ENCODE peak calls at places on chromosomes 5 and 9, in nine cellular contexts. One of them, this sample, is unnamed.

GRCh38 chr5:73215891-73216610 is 43.1 kb downstream of the TMEM174 start:
- DNase-seq in cardiac septum: no peak
- DNase-seq in GM12891: peak
- DNase-seq in NCI-H524: peak
- DNase-seq in naive thymus-derived CD8-positive, alpha-beta T cell: peak
- DNase-seq in NCI-H1105: peak
- DNase-seq in HEK293T: peak
- DNase-seq in GM18507: peak
- DNase-seq in RWPE2: no peak
- DNase-seq in this sample: peak

GRCh38 chr5:120615967-120616645 is 152.0 kb downstream of the PRR16 start:
- DNase-seq in cardiac septum: no peak
- DNase-seq in RWPE2: no peak
- DNase-seq in GM12891: no peak
- DNase-seq in NCI-H524: no peak
- DNase-seq in NCI-H1105: no peak
- DNase-seq in naive thymus-derived CD8-positive, alpha-beta T cell: no peak
- DNase-seq in GM18507: no peak
- DNase-seq in HEK293T: no peak
- DNase-seq in this sample: no peak

GRCh38 chr9:110049699-110050450 is 158.1 kb downstream of the C9orf152 start:
- DNase-seq in NCI-H524: no peak
- DNase-seq in GM12891: no peak
- DNase-seq in cardiac septum: no peak
- DNase-seq in GM18507: no peak
- DNase-seq in NCI-H1105: peak
- DNase-seq in naive thymus-derived CD8-positive, alpha-beta T cell: no peak
- DNase-seq in RWPE2: no peak
- DNase-seq in HEK293T: peak
- DNase-seq in this sample: no peak

GRCh38 chr5:105940181-105940580 is 1730.6 kb downstream of the EFNA5 start:
- DNase-seq in HEK293T: no peak
- DNase-seq in NCI-H524: no peak
- DNase-seq in GM18507: no peak
- DNase-seq in GM12891: no peak
- DNase-seq in cardiac septum: no peak
- DNase-seq in NCI-H1105: no peak
- DNase-seq in naive thymus-derived CD8-positive, alpha-beta T cell: no peak
- DNase-seq in RWPE2: no peak
- DNase-seq in this sample: no peak

GRCh38 chr9:136494531-136495215 is 11.8 kb upstream of the SEC16A start:
- DNase-seq in GM12891: no peak
- DNase-seq in HEK293T: no peak
- DNase-seq in cardiac septum: no peak
- DNase-seq in NCI-H524: no peak
- DNase-seq in GM18507: no peak
- DNase-seq in RWPE2: no peak
- DNase-seq in NCI-H1105: no peak
- DNase-seq in naive thymus-derived CD8-positive, alpha-beta T cell: no peak
- DNase-seq in this sample: no peak

GRCh38 chr9:27349681-27350080 is 52.7 kb upstream of the EQTN start:
- DNase-seq in cardiac septum: no peak
- DNase-seq in naive thymus-derived CD8-positive, alpha-beta T cell: no peak
- DNase-seq in NCI-H1105: no peak
- DNase-seq in HEK293T: no peak
- DNase-seq in NCI-H524: no peak
- DNase-seq in RWPE2: no peak
- DNase-seq in GM18507: no peak
- DNase-seq in GM12891: no peak
- DNase-seq in this sample: no peak

GRCh38 chr5:179553875-179554274 is 3.5 kb downstream of the RUFY1 start:
- DNase-seq in GM12891: no peak
- DNase-seq in NCI-H524: no peak
- DNase-seq in HEK293T: no peak
- DNase-seq in NCI-H1105: no peak
- DNase-seq in cardiac septum: no peak
- DNase-seq in naive thymus-derived CD8-positive, alpha-beta T cell: no peak
- DNase-seq in RWPE2: no peak
- DNase-seq in GM18507: no peak
- DNase-seq in this sample: no peak

GRCh38 chr5:145433077-145433476 is 402.1 kb downstream of the PRELID2 start:
- DNase-seq in cardiac septum: no peak
- DNase-seq in NCI-H1105: no peak
- DNase-seq in NCI-H524: no peak
- DNase-seq in RWPE2: no peak
- DNase-seq in HEK293T: no peak
- DNase-seq in GM12891: no peak
- DNase-seq in naive thymus-derived CD8-positive, alpha-beta T cell: no peak
- DNase-seq in GM18507: no peak
- DNase-seq in this sample: no peak

This sample was measured in CD14-positive monocyte.